ENCODE peak calls at places on chromosomes 2 and 18, in nine cellular contexts. E is GM06990, K is progenitor cell of endocrine pancreas, T is ecto neural progenitor cell, Z is activated T-cell treated with anti-CD3 and anti-CD28 coated beads for 24 hours, V is neuronal stem cell, X is GM23248, G is NCI-H1417, I is memory B cell. B is an unnamed sample.

GRCh38 chr2:47904903-47905453 is 1.3 kb downstream of the FBXO11 start:
- DNase-seq in E (peak), K (peak), T (peak), Z (peak), V (peak), X (no peak), G (peak), I (peak), B (peak)

GRCh38 chr18:35026407-35027061 is 14.7 kb upstream of the MAPRE2 start:
- DNase-seq in E (no peak), K (no peak), T (no peak), Z (no peak), V (no peak), X (no peak), G (peak), I (peak), B (no peak)

GRCh38 chr2:204503869-204504268 is 41.4 kb upstream of the PARD3B start:
- DNase-seq in E (no peak), K (no peak), T (no peak), Z (no peak), V (no peak), X (no peak), G (no peak), I (no peak), B (no peak)

GRCh38 chr2:196166876-196167275 is 4.5 kb downstream of the STK17B start:
- DNase-seq in E (no peak), K (no peak), T (no peak), Z (no peak), V (no peak), X (peak), G (no peak), I (no peak), B (no peak)

GRCh38 chr2:2147024-2147900 is 183.8 kb downstream of the MYT1L start:
- DNase-seq in E (no peak), K (no peak), T (no peak), Z (no peak), V (no peak), X (no peak), G (no peak), I (no peak), B (no peak)

GRCh38 chr2:234971494-234971893 is 19.7 kb downstream of the SH3BP4 start:
- DNase-seq in E (no peak), K (no peak), T (no peak), Z (no peak), V (no peak), X (no peak), G (no peak), I (no peak), B (no peak)

GRCh38 chr18:69845588-69846506 is 101.8 kb downstream of the CD226 start:
- DNase-seq in E (no peak), K (no peak), T (no peak), Z (no peak), V (no peak), X (peak), G (no peak), I (no peak), B (no peak)

GRCh38 chr2:48934807-48935206 is 179.3 kb upstream of the LHCGR start:
- DNase-seq in E (no peak), K (no peak), T (no peak), Z (no peak), V (no peak), X (peak), G (no peak), I (no peak), B (no peak)

GRCh38 chr2:168354499-168354898 is 101.6 kb upstream of the CERS6 start:
- DNase-seq in E (no peak), K (no peak), T (no peak), Z (no peak), V (no peak), X (no peak), G (no peak), I (no peak), B (no peak)

B was measured in endothelial cell.